ENCODE peak calls at places on chromosomes 2 and 18, in five cellular contexts. L, V, C, W and K are unnamed samples.

GRCh38 chr2:767440-767839 is 90.2 kb upstream of the TMEM18 start:
- DNase-seq in V (no peak), L (no peak), W (no peak), C (no peak), K (no peak)

GRCh38 chr2:160228141-160228963 is 28.3 kb upstream of the ITGB6 start:
- DNase-seq in L (peak; percentile 87), C (no peak), W (no peak), V (no peak), K (no peak)

GRCh38 chr2:159185401-159186130 is 100.9 kb downstream of the WDSUB1 start:
- DNase-seq in L (peak; percentile 58), V (no peak), C (no peak), W (no peak), K (peak; percentile 59)

GRCh38 chr18:23191952-23192662 is 56.8 kb downstream of the CABLES1 start:
- DNase-seq in C (no peak), L (peak; percentile 95), W (no peak), V (no peak), K (no peak)

GRCh38 chr18:47263828-47264314 is 12.4 kb upstream of the SKOR2 start:
- DNase-seq in W (no peak), C (peak; percentile 53), L (no peak), V (no peak), K (no peak)

GRCh38 chr2:28096421-28096820 is 205.9 kb downstream of the BABAM2 start:
- DNase-seq in W (no peak), V (no peak), C (no peak), L (peak; percentile 49), K (no peak)

GRCh38 chr2:126822115-126822514 is 76.6 kb upstream of the TEX51 start:
- DNase-seq in W (no peak), L (no peak), V (no peak), C (no peak), K (no peak)

GRCh38 chr18:66440433-66440832 is 163.5 kb downstream of the CDH19 start:
- DNase-seq in W (no peak), V (no peak), C (no peak), L (no peak), K (no peak)

GRCh38 chr2:84905181-84906107 is at the start of gene TMSB10:
- DNase-seq in C (peak; percentile 74), W (peak; percentile 83), L (peak; percentile 80), V (peak; percentile 76), K (peak; percentile 78)

GRCh38 chr18:79853993-79854364 is 56.2 kb downstream of the KCNG2 start:
- DNase-seq in L (no peak), V (no peak), C (no peak), W (no peak), K (no peak)

GRCh38 chr2:159925975-159926374 is 128.0 kb upstream of the CD302 start:
- DNase-seq in W (no peak), L (no peak), C (no peak), V (no peak), K (no peak)

GRCh38 chr18:67010916-67011315 is 407.0 kb upstream of the CDH19 start:
- DNase-seq in C (no peak), L (no peak), W (no peak), V (no peak), K (no peak)

GRCh38 chr2:189076572-189076971 is 102.4 kb downstream of the COL3A1 start:
- DNase-seq in V (no peak), W (peak; percentile 2), C (no peak), L (peak; percentile 49), K (no peak)

GRCh38 chr2:157980020-157980419 is 103.9 kb upstream of the ACVR1 start:
- DNase-seq in W (no peak), L (no peak), V (no peak), C (no peak), K (no peak)

GRCh38 chr2:143553261-143553660 is 424.0 kb downstream of the ARHGAP15 start:
- DNase-seq in L (peak; percentile 23), C (no peak), W (no peak), V (no peak), K (no peak)

GRCh38 chr2:108916397-108917077 is 72.5 kb downstream of the EDAR start:
- DNase-seq in C (peak; percentile 18), L (no peak), V (no peak), W (no peak), K (no peak)

GRCh38 chr2:128644156-128644555 is 325.5 kb upstream of the HS6ST1 start:
- DNase-seq in C (peak; percentile 77), W (no peak), L (no peak), V (peak; percentile 71), K (peak; percentile 43)

GRCh38 chr2:177808984-177809809 is 263.4 kb downstream of the PDE11A start:
- DNase-seq in V (no peak), W (no peak), C (no peak), L (no peak), K (no peak)

GRCh38 chr2:121748202-121748601 is 7.2 kb upstream of the TSN start:
- DNase-seq in L (peak; percentile 51), C (peak; percentile 57), V (no peak), W (peak; percentile 33), K (peak; percentile 69)

GRCh38 chr2:226792155-226792871 is 7.3 kb downstream of the IRS1 start:
- DNase-seq in W (no peak), V (no peak), L (peak; percentile 22), C (no peak), K (peak; percentile 28)

GRCh38 chr18:13375302-13376255 is 157.0 kb downstream of the LDLRAD4 start:
- DNase-seq in W (peak; percentile 51), V (no peak), L (peak; percentile 91), C (no peak), K (peak; percentile 73)

GRCh38 chr2:148875387-148876051 is 492 bp downstream of the KIF5C start:
- DNase-seq in V (no peak), L (no peak), C (no peak), W (no peak), K (peak; percentile 45)

GRCh38 chr18:28175047-28175929 is 1.6 kb downstream of the CDH2 start:
- DNase-seq in W (no peak), L (peak; percentile 42), V (peak; percentile 89), C (peak; percentile 48), K (peak; percentile 69)

GRCh38 chr2:18518116-18519111 is 42.0 kb downstream of the RDH14 start:
- DNase-seq in V (no peak), L (peak; percentile 63), C (no peak), W (no peak), K (peak; percentile 62)
- H3K18ac ChIP-seq in V (no peak overlapping the region), L (peak overlapping the region; percentile 98), C (no peak overlapping the region), W (no peak overlapping the region), K (peak overlapping the region; percentile 14)

GRCh38 chr2:36074008-36074407 is 281.6 kb upstream of the CRIM1 start:
- DNase-seq in L (no peak), V (no peak), W (no peak), C (no peak), K (no peak)

GRCh38 chr2:36071698-36072097 is 283.9 kb upstream of the CRIM1 start:
- DNase-seq in C (no peak), V (no peak), W (no peak), L (no peak), K (no peak)

GRCh38 chr2:36069083-36069482 is 286.5 kb upstream of the CRIM1 start:
- DNase-seq in V (no peak), C (no peak), L (no peak), W (no peak), K (no peak)
- H3K23ac ChIP-seq in V (no peak overlapping the region), C (no peak overlapping the region), L (no peak overlapping the region), W (no peak overlapping the region), K (no peak overlapping the region)

GRCh38 chr2:69212238-69213028 is 174.6 kb downstream of the GFPT1 start:
- DNase-seq in W (no peak), V (no peak), L (no peak), C (no peak), K (no peak)

GRCh38 chr2:69213201-69213600 is 173.8 kb downstream of the GFPT1 start:
- DNase-seq in V (no peak), W (no peak), C (no peak), L (peak; percentile 29), K (no peak)

GRCh38 chr2:69216535-69217332 is 170.3 kb downstream of the GFPT1 start:
- DNase-seq in V (no peak), L (peak; percentile 85), C (no peak), W (no peak), K (no peak)

GRCh38 chr2:69213832-69214231 is 173.2 kb downstream of the GFPT1 start:
- DNase-seq in C (no peak), W (no peak), L (no peak), V (no peak), K (no peak)

DNA sequence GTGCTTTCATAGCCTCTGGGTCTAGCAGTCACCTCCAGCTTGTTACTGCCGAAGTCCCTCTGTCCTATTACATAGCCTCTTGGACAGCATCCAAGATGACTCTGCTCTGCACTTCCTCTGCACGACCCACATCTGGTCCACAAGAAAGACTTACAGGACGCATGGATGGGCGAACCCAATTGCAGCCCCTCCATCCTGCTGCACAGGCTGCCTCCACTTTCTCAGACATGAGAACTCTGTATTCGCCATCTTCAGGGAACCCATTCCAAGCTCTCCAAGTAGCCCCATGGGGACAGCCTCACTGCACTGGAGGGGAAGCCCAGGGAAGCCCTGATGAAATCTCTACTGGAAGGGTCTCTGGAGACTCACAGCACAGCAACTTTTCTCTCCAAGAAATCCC is 172.1 kb downstream of the GFPT1 start:
- DNase-seq in C (no peak), W (no peak), L (peak; percentile 77), V (no peak), K (no peak)
- H3K4ac ChIP-seq in C (no peak overlapping the region), W (no peak overlapping the region), L (peak overlapping the region; percentile 71), V (no peak overlapping the region), K (no peak overlapping the region)

GRCh38 chr2:38160517-38160916 is 84.6 kb upstream of the CYP1B1 start:
- DNase-seq in V (no peak), L (no peak), C (no peak), W (no peak), K (no peak)

GRCh38 chr2:38156262-38156835 is 80.4 kb upstream of the CYP1B1 start:
- DNase-seq in L (no peak), W (no peak), V (no peak), C (no peak), K (no peak)

GRCh38 chr2:38159171-38159570 is 83.2 kb upstream of the CYP1B1 start:
- DNase-seq in C (no peak), W (no peak), L (no peak), V (no peak), K (no peak)

GRCh38 chr2:38159621-38160020 is 83.7 kb upstream of the CYP1B1 start:
- DNase-seq in C (no peak), V (no peak), W (no peak), L (no peak), K (no peak)

DNA sequence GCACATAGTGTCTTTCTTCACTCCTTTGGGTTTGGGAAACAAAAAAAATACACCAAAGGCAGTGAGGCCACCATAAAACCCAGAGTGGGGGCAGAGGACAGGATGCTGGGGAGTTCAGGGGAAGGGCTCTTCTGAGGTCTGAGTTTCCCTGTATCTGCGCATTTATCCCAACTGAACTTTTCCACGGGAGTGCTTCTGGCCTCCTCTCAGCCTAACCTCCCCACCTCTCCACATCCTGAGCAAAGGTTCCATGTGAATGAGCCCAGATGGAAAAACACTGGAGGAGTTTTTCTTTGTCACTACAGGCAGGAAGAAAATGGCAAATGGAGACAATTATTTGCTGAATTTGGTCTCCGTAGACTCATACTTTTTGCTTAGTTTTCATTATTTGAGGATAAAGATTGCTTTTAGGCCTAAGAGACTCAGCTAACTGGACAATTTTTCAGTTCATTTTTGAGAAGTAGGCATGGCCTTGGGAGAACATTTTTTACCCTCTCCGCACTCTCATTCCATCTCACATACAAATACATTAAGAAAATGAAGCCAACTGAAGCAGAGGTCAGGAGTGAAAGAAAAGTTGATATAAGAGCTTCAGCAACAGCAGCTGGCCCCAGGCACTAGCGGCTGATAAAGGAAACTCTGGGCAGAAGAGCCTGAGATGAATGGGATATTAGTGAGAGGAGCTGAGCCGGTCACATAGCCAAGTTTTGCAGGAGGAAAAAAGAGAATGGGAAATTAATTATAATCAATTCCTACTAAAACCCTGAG is 82.6 kb upstream of the CYP1B1 start:
- DNase-seq in V (no peak), W (no peak), L (peak; percentile 53), C (no peak), K (no peak)
- H3K18ac ChIP-seq in V (no peak overlapping the region), W (no peak overlapping the region), L (peak overlapping the region; percentile 13), C (no peak overlapping the region), K (no peak overlapping the region)